ENCODE peak calls at places on chromosomes 16 and 17, in nine cellular contexts. B is foreskin fibroblast, Z is mammary epithelial cell, G is uterus, E is progenitor cell of endocrine pancreas, P is dorsolateral prefrontal cortex, Q is GM13977, M is endothelial cell of umbilical vein, F is astrocyte of the cerebellum. I is an unnamed sample.
A peak's percentile ranks its signal among the peaks of the same experiment; 100 is the strongest.

GRCh38 chr16:67441289-67441753 is 10.4 kb downstream of the HSD11B2 start:
- DNase-seq in B (no peak), Z (no peak), G (peak; percentile 45), E (no peak), P (peak; percentile 64), Q (no peak), M (no peak), F (no peak), I (peak; percentile 58)

GRCh38 chr16:88382491-88383400 is at the start of gene ZNF469:
- DNase-seq in B (peak; percentile 39), Z (no peak), G (no peak), E (no peak), P (peak; percentile 39), Q (no peak), M (no peak), F (no peak), I (no peak)

GRCh38 chr16:89264800-89265550 is 47.5 kb downstream of the ZNF778 start:
- DNase-seq in B (no peak), Z (no peak), G (no peak), E (no peak), P (no peak), Q (no peak), M (no peak), F (no peak), I (no peak)

GRCh38 chr17:49851387-49852291 is 3.8 kb upstream of the TAC4 start:
- DNase-seq in B (peak; percentile 41), Z (no peak), G (peak; percentile 50), E (peak; percentile 68), P (peak; percentile 55), Q (peak; percentile 61), M (peak; percentile 73), F (peak; percentile 37), I (peak; percentile 47)

GRCh38 chr16:12337776-12338655 is 361.5 kb downstream of the SNX29 start:
- DNase-seq in B (no peak), Z (peak; percentile 11), G (no peak), E (no peak), P (no peak), Q (no peak), M (peak; percentile 38), F (peak; percentile 48), I (no peak)

GRCh38 chr16:457732-458400 is 32.4 kb downstream of the RAB11FIP3 start:
- DNase-seq in B (no peak), Z (no peak), G (no peak), E (no peak), P (peak; percentile 65), Q (no peak), M (peak; percentile 77), F (no peak), I (no peak)

GRCh38 chr16:648071-648785 is 937 bp upstream of the WDR90 start:
- DNase-seq in B (no peak), Z (peak; percentile 23), G (no peak), E (no peak), P (no peak), Q (peak; percentile 78), M (no peak), F (no peak), I (peak; percentile 63)

GRCh38 chr17:13563916-13564315 is 37.8 kb downstream of the HS3ST3A1 start:
- DNase-seq in B (peak; percentile 16), Z (no peak), G (no peak), E (no peak), P (no peak), Q (no peak), M (no peak), F (no peak), I (no peak)

GRCh38 chr17:31394544-31394943 is 3.1 kb downstream of the RAB11FIP4 start:
- DNase-seq in B (peak; percentile 65), Z (no peak), G (no peak), E (peak; percentile 84), P (peak; percentile 20), Q (peak; percentile 67), M (peak; percentile 64), F (peak; percentile 72), I (peak; percentile 41)

GRCh38 chr16:3065069-3065741 is at the start of gene IL32:
- DNase-seq in B (peak; percentile 55), Z (peak; percentile 84), G (peak; percentile 53), E (no peak), P (no peak), Q (peak; percentile 69), M (peak; percentile 88), F (peak; percentile 34), I (peak; percentile 67)

GRCh38 chr17:80630721-80631120 is 86.1 kb downstream of the RPTOR start:
- DNase-seq in B (no peak), Z (no peak), G (no peak), E (no peak), P (no peak), Q (no peak), M (no peak), F (no peak), I (no peak)

GRCh38 chr17:41917957-41918391 is 777 bp downstream of the ACLY start:
- DNase-seq in B (peak; percentile 20), Z (peak; percentile 31), G (peak; percentile 52), E (peak; percentile 17), P (peak; percentile 66), Q (no peak), M (peak; percentile 57), F (no peak), I (peak; percentile 39)

GRCh38 chr17:5364156-5364555 is 55.3 kb downstream of the NUP88 start:
- DNase-seq in B (peak; percentile 66), Z (peak; percentile 48), G (no peak), E (no peak), P (no peak), Q (no peak), M (no peak), F (no peak), I (peak; percentile 66)

GRCh38 chr16:84347161-84347560 is 21.2 kb upstream of the ATP2C2 start:
- DNase-seq in B (no peak), Z (no peak), G (no peak), E (no peak), P (no peak), Q (no peak), M (no peak), F (no peak), I (no peak)

GRCh38 chr16:84350611-84351400 is 17.5 kb upstream of the ATP2C2 start:
- DNase-seq in B (no peak), Z (no peak), G (no peak), E (no peak), P (no peak), Q (no peak), M (no peak), F (no peak), I (no peak)

GRCh38 chr16:84351630-84352029 is 16.7 kb upstream of the ATP2C2 start:
- DNase-seq in B (no peak), Z (no peak), G (no peak), E (no peak), P (no peak), Q (no peak), M (no peak), F (no peak), I (no peak)

GRCh38 chr16:84349852-84350565 is 18.3 kb upstream of the ATP2C2 start:
- DNase-seq in B (no peak), Z (no peak), G (no peak), E (no peak), P (no peak), Q (no peak), M (no peak), F (no peak), I (no peak)

GRCh38 chr16:84348386-84348785 is 20.0 kb upstream of the ATP2C2 start:
- DNase-seq in B (no peak), Z (no peak), G (no peak), E (no peak), P (no peak), Q (no peak), M (no peak), F (no peak), I (no peak)
- TF ChIP-seq CTCF in B (no peak), Z (no peak), G (no peak), E (no peak), P (no peak), Q (no peak), M (no peak), F (no peak), I (no peak)

DNA sequence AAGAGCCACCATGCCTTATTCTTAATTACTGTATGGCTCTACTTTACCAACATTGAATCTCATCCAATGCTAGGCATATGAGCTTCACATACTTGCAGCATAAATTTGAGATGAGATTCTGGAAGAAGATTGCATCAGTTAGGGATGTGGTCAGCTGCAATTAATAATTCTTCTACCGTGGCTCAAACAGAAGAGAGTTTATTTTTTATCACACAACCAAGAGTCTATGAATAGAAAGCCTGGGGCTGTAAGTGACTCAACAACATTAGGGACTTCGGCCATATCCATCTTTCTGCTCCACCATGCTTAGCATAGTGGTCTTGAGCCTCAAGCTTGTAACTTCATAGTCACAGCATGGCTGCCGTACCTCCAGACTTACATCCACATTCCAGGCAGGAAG is 179.3 kb upstream of the IRX6 start:
- DNase-seq in B (no peak), Z (peak; percentile 13), G (no peak), E (no peak), P (no peak), Q (no peak), M (no peak), F (no peak), I (no peak)
- TF ChIP-seq CTCF in B (no peak), Z (no peak), G (no peak), E (no peak), P (no peak), Q (no peak), M (no peak), F (no peak), I (no peak)

DNA sequence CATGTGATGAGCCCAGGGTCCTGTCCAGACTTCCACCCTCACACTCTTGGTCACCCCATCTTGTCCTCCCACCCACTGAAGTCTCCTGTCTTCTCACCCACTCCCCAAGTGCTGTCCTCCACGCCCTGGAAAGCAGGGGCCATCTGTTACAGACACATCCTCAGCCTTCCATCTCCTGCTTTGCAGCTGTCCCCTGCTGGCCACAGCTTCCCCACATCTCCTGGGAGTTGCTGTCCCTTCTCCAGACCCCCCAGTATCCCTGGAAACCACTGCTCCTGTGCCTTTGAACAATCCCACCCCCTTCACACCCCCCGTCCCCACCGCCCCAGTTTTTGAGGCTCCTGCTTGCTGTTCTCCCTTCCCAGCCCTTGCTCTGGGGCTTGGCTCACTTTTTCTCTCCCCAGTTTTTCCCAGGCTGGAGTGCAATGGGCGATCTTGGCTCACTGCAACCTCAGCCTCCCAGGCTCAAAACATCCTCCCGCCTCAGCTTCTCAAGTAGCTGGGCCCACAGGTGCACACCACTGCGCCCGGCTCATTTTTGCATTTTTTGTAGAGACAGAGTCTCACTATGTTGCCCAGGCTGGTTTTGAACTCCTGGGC is 30.4 kb upstream of the ZFP90 start:
- DNase-seq in B (no peak), Z (no peak), G (no peak), E (no peak), P (no peak), Q (no peak), M (no peak), F (no peak), I (no peak)
- TF ChIP-seq CTCF in B (no peak), Z (no peak), G (no peak), E (no peak), P (no peak), Q (no peak), M (no peak), F (no peak), I (no peak)

DNA sequence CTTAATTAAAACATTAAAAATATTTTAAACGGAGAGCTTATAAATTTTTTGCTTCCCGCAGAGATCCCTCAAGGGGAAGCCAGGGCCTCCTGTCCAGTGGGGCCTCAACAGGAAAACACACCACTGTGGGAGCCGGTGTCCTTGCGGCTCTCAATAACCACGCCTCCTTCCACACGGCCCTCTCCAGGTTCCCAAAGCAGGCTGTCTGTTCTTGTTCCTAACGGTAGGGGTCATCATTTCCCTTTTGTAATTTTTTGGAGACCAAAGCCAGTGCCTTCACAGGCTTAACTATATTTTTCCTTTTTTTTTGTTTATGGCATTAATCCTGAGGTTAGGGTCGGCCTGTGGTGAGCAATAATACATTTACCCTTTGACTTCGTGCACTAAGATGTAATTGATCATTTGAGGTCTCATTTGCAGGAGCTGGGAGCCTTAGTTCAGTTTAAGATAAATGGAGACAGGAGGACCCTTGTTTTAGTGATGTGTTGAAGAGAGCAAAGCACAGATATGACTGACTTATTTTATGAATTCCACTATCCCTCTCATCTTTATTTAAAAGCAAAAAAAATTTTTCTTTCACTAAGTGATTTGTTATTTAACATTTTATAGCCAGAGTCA is 77.5 kb upstream of the N4BP1 start:
- DNase-seq in B (peak; percentile 46), Z (peak; percentile 60), G (peak; percentile 18), E (peak; percentile 29), P (peak; percentile 47), Q (peak; percentile 64), M (peak; percentile 59), F (peak; percentile 39), I (peak; percentile 78)
- TF ChIP-seq CTCF in B (peak; percentile 80), Z (peak; percentile 81), G (peak; percentile 72), E (peak; percentile 84), P (peak; percentile 54), Q (peak; percentile 84), M (peak; percentile 64), F (peak; percentile 88), I (peak; percentile 80)